ENCODE peak calls at places on chromosomes 12 and 14, in ten cellular contexts. L, T, O, S, A, H, N, V, E and M are unnamed samples.

GRCh38 chr14:50944647-50945413 is 547 bp upstream of the PYGL start:
- DNase-seq in L (peak), T (peak), O (peak), S (peak), A (peak), H (peak), N (peak), V (no peak), E (no peak), M (no peak)

GRCh38 chr12:124327362-124328043 is 32.6 kb downstream of the RFLNA start:
- DNase-seq in L (no peak), T (no peak), O (peak), S (no peak), A (no peak), H (no peak), N (no peak), V (no peak), E (no peak), M (no peak)

GRCh38 chr14:37328673-37329072 is 130.9 kb downstream of the MIPOL1 start:
- DNase-seq in L (no peak), T (no peak), O (no peak), S (no peak), A (no peak), H (no peak), N (no peak), V (no peak), E (no peak), M (no peak)

GRCh38 chr12:80648866-80649265 is 58.6 kb upstream of the MYF6 start:
- DNase-seq in L (no peak), T (peak), O (no peak), S (peak), A (no peak), H (no peak), N (no peak), V (no peak), E (no peak), M (peak)

GRCh38 chr12:30794020-30794419 is 39.3 kb upstream of the CAPRIN2 start:
- DNase-seq in L (no peak), T (peak), O (no peak), S (no peak), A (no peak), H (no peak), N (no peak), V (peak), E (no peak), M (no peak)

GRCh38 chr12:107817250-107817649 is 42.7 kb downstream of the ASCL4 start:
- DNase-seq in L (no peak), T (no peak), O (no peak), S (no peak), A (no peak), H (no peak), N (no peak), V (peak), E (no peak), M (no peak)

GRCh38 chr14:58749066-58749669 is 111.4 kb downstream of the DACT1 start:
- DNase-seq in L (no peak), T (peak), O (peak), S (peak), A (no peak), H (peak), N (peak), V (no peak), E (no peak), M (peak)

GRCh38 chr12:23640754-23641153 is 308.7 kb downstream of the SOX5 start:
- DNase-seq in L (no peak), T (no peak), O (no peak), S (no peak), A (no peak), H (no peak), N (peak), V (peak), E (peak), M (no peak)

GRCh38 chr12:119989619-119990381 is 764 bp downstream of the BICDL1 start:
- DNase-seq in L (peak), T (peak), O (peak), S (peak), A (peak), H (peak), N (peak), V (peak), E (peak), M (peak)

GRCh38 chr14:56127156-56127555 is 8.9 kb downstream of the PELI2 start:
- DNase-seq in L (no peak), T (no peak), O (no peak), S (no peak), A (no peak), H (no peak), N (no peak), V (no peak), E (no peak), M (no peak)

GRCh38 chr14:69712217-69712565 is 54.8 kb upstream of the SRSF5 start:
- DNase-seq in L (no peak), T (no peak), O (no peak), S (peak), A (no peak), H (no peak), N (no peak), V (no peak), E (no peak), M (no peak)

GRCh38 chr12:124188561-124189405 is 106.1 kb upstream of the RFLNA start:
- DNase-seq in L (no peak), T (peak), O (no peak), S (no peak), A (no peak), H (no peak), N (peak), V (no peak), E (no peak), M (no peak)

GRCh38 chr14:104445832-104446381 is 133.7 kb upstream of the C14orf180 start:
- DNase-seq in L (peak), T (no peak), O (peak), S (no peak), A (no peak), H (no peak), N (no peak), V (peak), E (no peak), M (no peak)

GRCh38 chr12:46360908-46361666 is 11.5 kb downstream of the SLC38A2 start:
- DNase-seq in L (no peak), T (no peak), O (no peak), S (no peak), A (no peak), H (no peak), N (no peak), V (no peak), E (no peak), M (no peak)

GRCh38 chr12:108724054-108724889 is 7.0 kb downstream of the CORO1C start:
- DNase-seq in L (no peak), T (peak), O (no peak), S (peak), A (no peak), H (peak), N (peak), V (no peak), E (no peak), M (no peak)

GRCh38 chr14:22535916-22536315 is 53.1 kb downstream of the DAD1 start:
- DNase-seq in L (no peak), T (no peak), O (no peak), S (no peak), A (no peak), H (no peak), N (no peak), V (no peak), E (no peak), M (no peak)
- H3K4me3 ChIP-seq in L (no peak), T (no peak), O (no peak), S (no peak), A (no peak), H (no peak), N (no peak), V (no peak), E (no peak), M (no peak)

GRCh38 chr12:54296393-54297121 is 4.3 kb downstream of the NFE2 start:
- DNase-seq in L (no peak), T (no peak), O (no peak), S (no peak), A (no peak), H (no peak), N (no peak), V (no peak), E (no peak), M (no peak)
- H3K4me3 ChIP-seq in L (no peak), T (no peak), O (no peak), S (no peak), A (no peak), H (no peak), N (no peak), V (no peak), E (no peak), M (no peak)

DNA sequence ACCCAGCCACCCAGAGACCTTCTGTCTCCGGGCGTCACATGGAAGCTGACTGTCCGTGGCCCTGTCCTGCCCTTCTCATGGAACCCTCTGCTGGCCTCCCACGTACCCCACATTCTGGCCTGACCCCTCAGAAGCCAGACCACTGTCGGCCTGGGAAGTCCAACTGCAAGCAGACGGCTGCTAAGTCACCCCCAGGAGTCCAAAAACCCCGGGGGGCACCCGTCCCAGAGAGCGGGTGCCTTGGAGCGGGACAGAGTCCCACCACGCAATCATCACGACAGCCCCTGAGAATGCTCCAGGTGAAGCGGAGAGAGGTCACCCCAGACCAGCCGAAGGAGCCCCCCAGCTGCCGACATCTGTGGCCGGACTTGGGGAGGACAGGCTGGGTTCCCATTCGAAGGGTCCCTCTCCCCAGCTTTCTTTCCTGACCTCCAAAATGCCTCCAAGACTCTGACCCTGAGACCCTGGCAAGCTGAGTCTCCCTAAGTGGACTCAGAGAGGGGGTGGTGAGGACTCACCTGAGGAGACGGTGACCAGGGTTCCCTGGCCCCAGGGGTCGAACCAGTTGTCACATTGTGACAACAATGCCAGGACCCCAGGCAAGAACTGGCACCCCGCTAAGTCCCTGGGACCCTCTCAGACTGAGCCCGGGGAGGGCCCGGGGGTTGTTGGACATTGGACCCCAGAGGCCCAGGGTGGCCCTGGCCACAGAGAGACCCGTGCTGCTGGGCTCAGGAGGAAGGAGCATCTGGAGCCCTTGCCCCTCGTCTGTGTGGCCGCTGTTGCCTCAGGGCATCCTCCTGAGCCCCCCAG is 337.1 kb downstream of the TMEM121 start:
- DNase-seq in L (peak), T (no peak), O (peak), S (no peak), A (peak), H (peak), N (no peak), V (peak), E (no peak), M (no peak)
- H3K4me3 ChIP-seq in L (no peak), T (no peak), O (no peak), S (no peak), A (no peak), H (no peak), N (no peak), V (no peak), E (no peak), M (no peak)

DNA sequence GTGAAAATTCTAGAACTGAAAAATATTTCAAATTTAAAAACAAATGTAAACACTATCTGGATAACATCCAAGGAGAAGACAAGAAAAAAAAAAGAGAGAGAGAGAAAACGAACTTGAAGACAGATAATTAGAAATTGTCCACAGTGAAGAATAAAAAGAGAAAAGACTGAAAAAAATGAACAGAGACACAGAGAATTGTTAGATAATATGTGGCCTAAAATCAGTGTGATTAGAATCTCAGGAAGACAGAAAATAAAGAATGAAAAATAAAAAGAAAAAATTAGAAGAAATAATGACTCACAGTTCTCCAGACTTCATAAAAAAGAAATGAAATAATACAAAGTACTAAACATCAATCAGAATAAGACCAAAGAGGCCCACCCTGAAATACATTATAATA is 1209.3 kb downstream of the FSCB start:
- DNase-seq in L (no peak), T (no peak), O (no peak), S (no peak), A (no peak), H (no peak), N (no peak), V (no peak), E (no peak), M (no peak)
- H3K4me3 ChIP-seq in L (no peak), T (no peak), O (no peak), S (no peak), A (no peak), H (no peak), N (no peak), V (no peak), E (no peak), M (no peak)

GRCh38 chr14:64112859-64113258 is 181.3 kb downstream of the ESR2 start:
- DNase-seq in L (no peak), T (peak), O (no peak), S (no peak), A (no peak), H (no peak), N (no peak), V (no peak), E (no peak), M (no peak)
- H3K4me3 ChIP-seq in L (no peak), T (no peak), O (no peak), S (no peak), A (no peak), H (no peak), N (peak), V (no peak), E (no peak), M (no peak)

GRCh38 chr14:61536661-61537566 is 158.4 kb upstream of the HIF1A start:
- DNase-seq in L (no peak), T (no peak), O (no peak), S (no peak), A (no peak), H (no peak), N (no peak), V (no peak), E (no peak), M (no peak)
- H3K4me3 ChIP-seq in L (no peak), T (no peak), O (no peak), S (no peak), A (no peak), H (no peak), N (no peak), V (no peak), E (no peak), M (no peak)

DNA sequence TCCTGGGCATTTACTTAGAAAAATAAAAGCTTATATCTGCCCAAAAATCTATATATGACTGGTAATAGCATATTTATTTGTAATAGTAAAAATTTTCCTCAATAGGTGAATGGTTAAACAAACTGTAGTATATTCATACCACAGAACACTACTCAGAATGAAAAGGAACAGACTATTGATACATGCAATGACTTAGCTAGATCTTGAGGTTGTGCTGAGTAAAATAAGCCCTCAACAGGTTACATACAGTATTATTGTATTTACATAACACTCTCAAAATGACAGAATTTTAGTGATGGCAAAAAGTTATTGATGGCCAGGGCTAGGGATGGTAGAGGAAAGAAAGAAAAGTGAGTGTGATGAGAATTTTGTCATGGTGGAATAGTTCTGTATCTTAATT is 178.4 kb downstream of the BMP4 start:
- DNase-seq in L (no peak), T (no peak), O (no peak), S (no peak), A (no peak), H (no peak), N (no peak), V (no peak), E (no peak), M (no peak)
- H3K4me3 ChIP-seq in L (no peak), T (no peak), O (no peak), S (no peak), A (no peak), H (no peak), N (no peak), V (no peak), E (no peak), M (no peak)

GRCh38 chr12:103783744-103784664 is 57.0 kb downstream of the NT5DC3 start:
- DNase-seq in L (no peak), T (peak), O (no peak), S (no peak), A (no peak), H (no peak), N (peak), V (no peak), E (no peak), M (no peak)

GRCh38 chr12:103780992-103781391 is 60.0 kb downstream of the NT5DC3 start:
- DNase-seq in L (no peak), T (no peak), O (no peak), S (no peak), A (no peak), H (no peak), N (no peak), V (no peak), E (no peak), M (no peak)

GRCh38 chr12:103782399-103782798 is 58.6 kb downstream of the NT5DC3 start:
- DNase-seq in L (no peak), T (no peak), O (no peak), S (no peak), A (no peak), H (no peak), N (no peak), V (no peak), E (no peak), M (no peak)

GRCh38 chr12:103785243-103786031 is 55.6 kb downstream of the NT5DC3 start:
- DNase-seq in L (no peak), T (no peak), O (no peak), S (no peak), A (no peak), H (no peak), N (no peak), V (no peak), E (no peak), M (no peak)

GRCh38 chr12:103786201-103786600 is 54.8 kb downstream of the NT5DC3 start:
- DNase-seq in L (no peak), T (no peak), O (no peak), S (no peak), A (no peak), H (no peak), N (no peak), V (no peak), E (no peak), M (no peak)
- H3K4me3 ChIP-seq in L (no peak), T (no peak), O (no peak), S (no peak), A (no peak), H (no peak), N (no peak), V (no peak), E (no peak), M (no peak)